ENCODE peak calls at places on chromosome 9, in five cellular contexts. One of them, this sample, is unnamed.

GRCh38 chr9:111148390-111148993 is 110.2 kb upstream of the LPAR1 start:
- DNase-seq in transverse colon: no peak
- DNase-seq in cardiac muscle cell: peak; percentile 82
- DNase-seq in choroid plexus epithelial cell: peak; percentile 40
- DNase-seq in HL-60: no peak
- DNase-seq in this sample: no peak

GRCh38 chr9:137156567-137157375 is 13.1 kb downstream of the LRRC26 start:
- DNase-seq in HL-60: no peak
- DNase-seq in transverse colon: peak; percentile 32
- DNase-seq in cardiac muscle cell: peak; percentile 46
- DNase-seq in choroid plexus epithelial cell: peak; percentile 51
- DNase-seq in this sample: no peak

GRCh38 chr9:122402403-122403268 is 31.8 kb downstream of the PTGS1 start:
- DNase-seq in cardiac muscle cell: peak; percentile 99
- DNase-seq in choroid plexus epithelial cell: peak; percentile 98
- DNase-seq in HL-60: peak; percentile 42
- DNase-seq in transverse colon: no peak
- DNase-seq in this sample: no peak

GRCh38 chr9:134251296-134251695 is 75.0 kb upstream of the RXRA start:
- DNase-seq in choroid plexus epithelial cell: no peak
- DNase-seq in cardiac muscle cell: no peak
- DNase-seq in transverse colon: no peak
- DNase-seq in HL-60: no peak
- DNase-seq in this sample: no peak

GRCh38 chr9:116951588-116952433 is 264.7 kb downstream of the TRIM32 start:
- DNase-seq in cardiac muscle cell: no peak
- DNase-seq in transverse colon: no peak
- DNase-seq in HL-60: no peak
- DNase-seq in choroid plexus epithelial cell: peak; percentile 35
- DNase-seq in this sample: no peak

GRCh38 chr9:32587901-32588300 is 14.9 kb upstream of the NDUFB6 start:
- DNase-seq in HL-60: no peak
- DNase-seq in transverse colon: no peak
- DNase-seq in cardiac muscle cell: no peak
- DNase-seq in choroid plexus epithelial cell: peak; percentile 24
- DNase-seq in this sample: no peak

GRCh38 chr9:4277531-4277991 is 22.3 kb downstream of the GLIS3 start:
- DNase-seq in choroid plexus epithelial cell: peak; percentile 50
- DNase-seq in HL-60: no peak
- DNase-seq in transverse colon: no peak
- DNase-seq in cardiac muscle cell: peak; percentile 28
- DNase-seq in this sample: no peak

GRCh38 chr9:113625456-113625855 is 161.9 kb downstream of the RGS3 start:
- DNase-seq in cardiac muscle cell: no peak
- DNase-seq in HL-60: no peak
- DNase-seq in choroid plexus epithelial cell: no peak
- DNase-seq in transverse colon: no peak
- DNase-seq in this sample: no peak

GRCh38 chr9:123999668-124000067 is 11.9 kb upstream of the LHX2 start:
- DNase-seq in HL-60: no peak
- DNase-seq in cardiac muscle cell: no peak
- DNase-seq in choroid plexus epithelial cell: no peak
- DNase-seq in transverse colon: no peak
- DNase-seq in this sample: no peak

GRCh38 chr9:69822091-69822750 is 1.6 kb downstream of the CFAP95 start:
- DNase-seq in transverse colon: no peak
- DNase-seq in HL-60: no peak
- DNase-seq in cardiac muscle cell: no peak
- DNase-seq in choroid plexus epithelial cell: peak; percentile 24
- DNase-seq in this sample: no peak

GRCh38 chr9:116596646-116597045 is 90.5 kb upstream of the TRIM32 start:
- DNase-seq in cardiac muscle cell: no peak
- DNase-seq in choroid plexus epithelial cell: no peak
- DNase-seq in transverse colon: no peak
- DNase-seq in HL-60: no peak
- DNase-seq in this sample: no peak

GRCh38 chr9:78918976-78919375 is 622.1 kb downstream of the PSAT1 start:
- DNase-seq in cardiac muscle cell: no peak
- DNase-seq in HL-60: no peak
- DNase-seq in choroid plexus epithelial cell: no peak
- DNase-seq in transverse colon: no peak
- DNase-seq in this sample: no peak

GRCh38 chr9:1514241-1514640 is 464.1 kb downstream of the DMRT2 start:
- DNase-seq in transverse colon: no peak
- DNase-seq in HL-60: no peak
- DNase-seq in cardiac muscle cell: no peak
- DNase-seq in choroid plexus epithelial cell: no peak
- DNase-seq in this sample: no peak

GRCh38 chr9:86329649-86330048 is 24.6 kb downstream of the TUT7 start:
- DNase-seq in HL-60: no peak
- DNase-seq in cardiac muscle cell: no peak
- DNase-seq in transverse colon: no peak
- DNase-seq in choroid plexus epithelial cell: no peak
- DNase-seq in this sample: no peak

GRCh38 chr9:89603629-89604462 is 966 bp upstream of the GADD45G start:
- DNase-seq in transverse colon: peak; percentile 81
- DNase-seq in cardiac muscle cell: peak; percentile 54
- DNase-seq in choroid plexus epithelial cell: peak; percentile 51
- DNase-seq in HL-60: no peak
- DNase-seq in this sample: peak; percentile 75

GRCh38 chr9:68967800-68968199 is 46.1 kb downstream of the PRKACG start:
- DNase-seq in cardiac muscle cell: no peak
- DNase-seq in choroid plexus epithelial cell: no peak
- DNase-seq in transverse colon: no peak
- DNase-seq in HL-60: no peak
- DNase-seq in this sample: no peak

GRCh38 chr9:110777201-110777842 is 108.7 kb downstream of the MUSK start:
- DNase-seq in choroid plexus epithelial cell: peak; percentile 72
- DNase-seq in HL-60: no peak
- DNase-seq in transverse colon: no peak
- DNase-seq in cardiac muscle cell: peak; percentile 78
- DNase-seq in this sample: no peak

GRCh38 chr9:127786773-127787123 is 914 bp downstream of the CDK9 start:
- DNase-seq in choroid plexus epithelial cell: peak; percentile 53
- DNase-seq in cardiac muscle cell: peak; percentile 38
- DNase-seq in HL-60: no peak
- DNase-seq in transverse colon: no peak
- DNase-seq in this sample: no peak

GRCh38 chr9:90547896-90548295 is 94.7 kb downstream of the DIRAS2 start:
- DNase-seq in choroid plexus epithelial cell: peak; percentile 9
- DNase-seq in cardiac muscle cell: no peak
- DNase-seq in transverse colon: no peak
- DNase-seq in HL-60: no peak
- DNase-seq in this sample: no peak

GRCh38 chr9:12463641-12464040 is 229.5 kb upstream of the TYRP1 start:
- DNase-seq in cardiac muscle cell: no peak
- DNase-seq in HL-60: no peak
- DNase-seq in choroid plexus epithelial cell: peak; percentile 1
- DNase-seq in transverse colon: no peak
- DNase-seq in this sample: no peak

GRCh38 chr9:114282104-114282485 is 40.8 kb upstream of the ORM1 start:
- DNase-seq in HL-60: no peak
- DNase-seq in cardiac muscle cell: no peak
- DNase-seq in transverse colon: no peak
- DNase-seq in choroid plexus epithelial cell: no peak
- DNase-seq in this sample: no peak

GRCh38 chr9:127598839-127599549 is 13.1 kb upstream of the STXBP1 start:
- DNase-seq in HL-60: no peak
- DNase-seq in choroid plexus epithelial cell: peak; percentile 13
- DNase-seq in cardiac muscle cell: no peak
- DNase-seq in transverse colon: no peak
- DNase-seq in this sample: no peak

GRCh38 chr9:5557606-5558587 is 47.6 kb downstream of the PDCD1LG2 start:
- DNase-seq in HL-60: peak; percentile 79
- DNase-seq in cardiac muscle cell: peak; percentile 96
- DNase-seq in choroid plexus epithelial cell: no peak
- DNase-seq in transverse colon: peak; percentile 11
- DNase-seq in this sample: no peak

GRCh38 chr9:10095208-10095607 is 517.6 kb downstream of the PTPRD start:
- DNase-seq in cardiac muscle cell: no peak
- DNase-seq in choroid plexus epithelial cell: no peak
- DNase-seq in HL-60: no peak
- DNase-seq in transverse colon: no peak
- DNase-seq in this sample: no peak
- TF ChIP-seq CTCF in cardiac muscle cell: no peak
- TF ChIP-seq CTCF in choroid plexus epithelial cell: no peak
- TF ChIP-seq CTCF in HL-60: no peak
- TF ChIP-seq CTCF in transverse colon: no peak
- TF ChIP-seq CTCF in this sample: no peak

DNA sequence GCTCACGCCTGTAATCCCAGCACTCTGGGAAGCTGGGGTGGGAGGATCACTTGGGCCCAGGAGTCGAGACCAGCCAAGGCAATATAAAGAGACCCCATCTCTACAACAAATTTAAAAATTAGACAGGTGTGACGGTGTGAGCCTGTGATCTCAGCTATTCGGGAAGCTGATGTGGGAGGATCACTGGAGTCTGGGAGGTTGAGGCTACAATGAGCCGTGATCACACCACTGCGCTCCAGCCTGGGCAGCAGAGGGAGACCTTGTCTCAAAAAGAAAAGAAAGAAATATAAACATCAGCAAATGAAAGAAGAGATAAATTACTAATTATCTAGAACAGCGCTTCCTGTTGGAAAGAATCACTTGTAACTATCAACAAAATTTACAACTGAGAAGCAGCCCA is 105.0 kb downstream of the MAPKAP1 start:
- DNase-seq in choroid plexus epithelial cell: no peak
- DNase-seq in HL-60: no peak
- DNase-seq in transverse colon: no peak
- DNase-seq in cardiac muscle cell: no peak
- DNase-seq in this sample: no peak
- TF ChIP-seq CTCF in choroid plexus epithelial cell: peak; percentile 20
- TF ChIP-seq CTCF in HL-60: no peak
- TF ChIP-seq CTCF in transverse colon: no peak
- TF ChIP-seq CTCF in cardiac muscle cell: peak; percentile 16
- TF ChIP-seq CTCF in this sample: no peak

GRCh38 chr9:76396144-76396543 is 1.9 kb upstream of the RFK start:
- DNase-seq in transverse colon: no peak
- DNase-seq in HL-60: no peak
- DNase-seq in cardiac muscle cell: no peak
- DNase-seq in choroid plexus epithelial cell: no peak
- DNase-seq in this sample: no peak

GRCh38 chr9:76396597-76396996 is 2.4 kb upstream of the RFK start:
- DNase-seq in transverse colon: no peak
- DNase-seq in cardiac muscle cell: no peak
- DNase-seq in choroid plexus epithelial cell: no peak
- DNase-seq in HL-60: no peak
- DNase-seq in this sample: no peak

GRCh38 chr9:76395381-76395780 is 1.2 kb upstream of the RFK start:
- DNase-seq in transverse colon: no peak
- DNase-seq in choroid plexus epithelial cell: no peak
- DNase-seq in cardiac muscle cell: no peak
- DNase-seq in HL-60: peak; percentile 31
- DNase-seq in this sample: no peak

GRCh38 chr9:76394896-76395244 is 644 bp upstream of the RFK start:
- DNase-seq in HL-60: peak; percentile 62
- DNase-seq in choroid plexus epithelial cell: no peak
- DNase-seq in transverse colon: peak; percentile 68
- DNase-seq in cardiac muscle cell: peak; percentile 49
- DNase-seq in this sample: peak; percentile 11

DNA sequence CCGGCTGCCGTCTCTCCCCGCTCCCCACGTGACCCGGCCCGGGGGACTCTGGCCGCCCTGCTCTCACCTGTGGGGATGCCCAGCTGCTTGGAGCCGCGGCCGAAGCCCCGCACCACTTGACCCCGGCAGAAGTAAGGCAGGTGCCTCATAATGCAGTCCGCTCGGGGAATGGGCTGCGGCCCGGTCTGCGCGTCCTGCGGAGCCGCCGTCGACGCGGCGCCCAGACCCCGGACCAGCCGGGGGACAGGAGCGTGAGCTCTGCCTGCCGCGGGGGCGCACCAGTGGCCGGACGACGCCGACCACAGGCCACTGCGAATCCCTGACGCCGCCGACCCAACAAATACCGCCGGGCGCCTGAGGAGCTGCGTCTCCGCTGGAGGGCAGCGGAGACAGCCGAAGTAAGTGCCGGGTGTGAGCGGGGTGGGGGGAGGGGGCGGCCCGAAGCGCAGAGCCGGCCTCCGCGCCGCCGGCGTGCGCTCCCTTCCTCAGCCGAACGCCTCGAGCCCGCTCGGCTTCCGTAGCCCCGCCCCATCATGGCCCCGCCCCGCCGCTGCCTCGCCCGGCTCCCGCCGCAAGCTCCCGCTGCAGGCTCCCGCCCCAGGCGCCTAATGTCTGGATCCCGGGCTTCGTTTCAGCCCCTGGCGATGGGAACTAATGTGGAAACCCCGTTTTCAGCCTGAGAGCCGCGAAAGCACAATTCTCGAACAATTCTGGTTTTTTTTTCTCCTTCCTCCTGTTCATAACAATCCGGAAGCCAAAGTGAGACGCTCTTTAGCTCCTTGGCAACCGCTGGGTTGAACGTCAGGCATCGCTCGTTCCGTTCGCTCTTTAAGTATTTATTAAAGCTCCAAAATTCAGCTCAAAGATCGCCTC is at the start of gene RFK:
- DNase-seq in transverse colon: peak; percentile 96
- DNase-seq in cardiac muscle cell: peak; percentile 97
- DNase-seq in HL-60: peak; percentile 75
- DNase-seq in choroid plexus epithelial cell: peak; percentile 96
- DNase-seq in this sample: peak; percentile 92
- TF ChIP-seq CTCF in transverse colon: peak; percentile 55
- TF ChIP-seq CTCF in cardiac muscle cell: peak; percentile 41
- TF ChIP-seq CTCF in HL-60: no peak
- TF ChIP-seq CTCF in choroid plexus epithelial cell: peak; percentile 49
- TF ChIP-seq CTCF in this sample: peak; percentile 44

GRCh38 chr9:73091909-73092308 is 59.8 kb upstream of the ANXA1 start:
- DNase-seq in HL-60: no peak
- DNase-seq in choroid plexus epithelial cell: no peak
- DNase-seq in transverse colon: no peak
- DNase-seq in cardiac muscle cell: no peak
- DNase-seq in this sample: no peak

GRCh38 chr9:73093740-73094379 is 57.8 kb upstream of the ANXA1 start:
- DNase-seq in HL-60: no peak
- DNase-seq in choroid plexus epithelial cell: peak; percentile 24
- DNase-seq in transverse colon: no peak
- DNase-seq in cardiac muscle cell: peak; percentile 26
- DNase-seq in this sample: no peak

GRCh38 chr9:73093016-73093739 is 58.5 kb upstream of the ANXA1 start:
- DNase-seq in HL-60: no peak
- DNase-seq in choroid plexus epithelial cell: no peak
- DNase-seq in transverse colon: no peak
- DNase-seq in cardiac muscle cell: no peak
- DNase-seq in this sample: no peak

GRCh38 chr9:73090214-73090613 is 61.5 kb upstream of the ANXA1 start:
- DNase-seq in choroid plexus epithelial cell: no peak
- DNase-seq in HL-60: no peak
- DNase-seq in transverse colon: no peak
- DNase-seq in cardiac muscle cell: no peak
- DNase-seq in this sample: no peak

DNA sequence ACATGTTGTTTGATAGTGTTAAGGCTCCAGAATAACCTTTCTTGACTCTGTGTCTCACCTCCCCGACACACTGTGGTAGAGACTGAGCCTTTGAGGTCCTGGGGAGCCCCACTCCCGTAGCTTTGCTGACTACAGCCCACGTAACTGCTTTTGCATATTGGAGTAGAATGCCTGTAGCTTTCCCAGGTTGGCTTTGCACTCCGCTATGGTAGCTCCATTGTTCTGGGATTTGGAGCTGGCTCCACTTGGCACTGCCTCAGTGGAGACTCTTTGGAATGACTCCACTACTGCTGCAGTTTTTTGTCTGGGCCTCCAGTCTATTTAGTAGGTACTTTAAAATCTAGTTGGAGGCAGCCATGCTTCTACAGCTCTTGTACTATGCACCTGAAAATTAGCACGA is 56.2 kb upstream of the ANXA1 start:
- DNase-seq in choroid plexus epithelial cell: no peak
- DNase-seq in HL-60: no peak
- DNase-seq in cardiac muscle cell: no peak
- DNase-seq in transverse colon: no peak
- DNase-seq in this sample: no peak
- TF ChIP-seq CTCF in choroid plexus epithelial cell: no peak
- TF ChIP-seq CTCF in HL-60: no peak
- TF ChIP-seq CTCF in cardiac muscle cell: no peak
- TF ChIP-seq CTCF in transverse colon: no peak
- TF ChIP-seq CTCF in this sample: no peak

This sample was measured in progenitor cell of endocrine pancreas.